ENCODE peak calls at places on chromosomes 13 and 19, in nine cellular contexts. One of them, this sample, is unnamed.

GRCh38 chr13:98923641-98924397 is 54.0 kb downstream of the DOCK9 start:
- DNase-seq in body of pancreas: no peak
- DNase-seq in SK-N-SH: no peak
- DNase-seq in adrenal gland: no peak
- DNase-seq in progenitor cell of endocrine pancreas: no peak
- DNase-seq in HFFc6: no peak
- DNase-seq in D721Med: no peak
- DNase-seq in transverse colon: no peak
- DNase-seq in upper lobe of left lung: no peak
- DNase-seq in this sample: no peak

GRCh38 chr19:39284032-39284431 is 12.2 kb upstream of the IFNL1 start:
- DNase-seq in SK-N-SH: no peak
- DNase-seq in upper lobe of left lung: no peak
- DNase-seq in progenitor cell of endocrine pancreas: no peak
- DNase-seq in D721Med: no peak
- DNase-seq in HFFc6: no peak
- DNase-seq in body of pancreas: no peak
- DNase-seq in adrenal gland: no peak
- DNase-seq in transverse colon: no peak
- DNase-seq in this sample: no peak

GRCh38 chr19:42199440-42200115 is 17.9 kb downstream of the DEDD2 start:
- DNase-seq in body of pancreas: no peak
- DNase-seq in SK-N-SH: no peak
- DNase-seq in adrenal gland: peak; percentile 30
- DNase-seq in D721Med: no peak
- DNase-seq in upper lobe of left lung: peak; percentile 87
- DNase-seq in progenitor cell of endocrine pancreas: no peak
- DNase-seq in transverse colon: peak; percentile 53
- DNase-seq in HFFc6: no peak
- DNase-seq in this sample: peak; percentile 37

GRCh38 chr19:40612831-40613668 is 11.9 kb downstream of the LTBP4 start:
- DNase-seq in SK-N-SH: peak; percentile 71
- DNase-seq in D721Med: peak; percentile 94
- DNase-seq in HFFc6: no peak
- DNase-seq in body of pancreas: no peak
- DNase-seq in progenitor cell of endocrine pancreas: no peak
- DNase-seq in transverse colon: peak; percentile 70
- DNase-seq in upper lobe of left lung: peak; percentile 87
- DNase-seq in adrenal gland: peak; percentile 59
- DNase-seq in this sample: peak; percentile 65

GRCh38 chr13:106095919-106096318 is 439.5 kb downstream of the EFNB2 start:
- DNase-seq in transverse colon: no peak
- DNase-seq in D721Med: no peak
- DNase-seq in progenitor cell of endocrine pancreas: no peak
- DNase-seq in HFFc6: no peak
- DNase-seq in adrenal gland: no peak
- DNase-seq in upper lobe of left lung: no peak
- DNase-seq in SK-N-SH: no peak
- DNase-seq in body of pancreas: no peak
- DNase-seq in this sample: no peak

GRCh38 chr13:44196186-44196751 is 177.4 kb upstream of the SERP2 start:
- DNase-seq in D721Med: no peak
- DNase-seq in progenitor cell of endocrine pancreas: no peak
- DNase-seq in upper lobe of left lung: no peak
- DNase-seq in HFFc6: no peak
- DNase-seq in body of pancreas: no peak
- DNase-seq in SK-N-SH: no peak
- DNase-seq in transverse colon: no peak
- DNase-seq in adrenal gland: no peak
- DNase-seq in this sample: no peak

GRCh38 chr13:79776538-79776937 is 295.6 kb downstream of the NDFIP2 start:
- DNase-seq in body of pancreas: no peak
- DNase-seq in adrenal gland: no peak
- DNase-seq in D721Med: no peak
- DNase-seq in SK-N-SH: no peak
- DNase-seq in transverse colon: peak; percentile 13
- DNase-seq in upper lobe of left lung: no peak
- DNase-seq in HFFc6: peak; percentile 24
- DNase-seq in progenitor cell of endocrine pancreas: no peak
- DNase-seq in this sample: no peak

GRCh38 chr13:76852991-76853390 is 33.2 kb downstream of the KCTD12 start:
- DNase-seq in body of pancreas: no peak
- DNase-seq in D721Med: no peak
- DNase-seq in adrenal gland: peak; percentile 19
- DNase-seq in SK-N-SH: no peak
- DNase-seq in progenitor cell of endocrine pancreas: no peak
- DNase-seq in HFFc6: peak; percentile 5
- DNase-seq in transverse colon: no peak
- DNase-seq in upper lobe of left lung: no peak
- DNase-seq in this sample: no peak

GRCh38 chr13:98544105-98544710 is 32.7 kb downstream of the STK24 start:
- DNase-seq in SK-N-SH: no peak
- DNase-seq in adrenal gland: no peak
- DNase-seq in progenitor cell of endocrine pancreas: no peak
- DNase-seq in upper lobe of left lung: no peak
- DNase-seq in transverse colon: no peak
- DNase-seq in D721Med: no peak
- DNase-seq in HFFc6: no peak
- DNase-seq in body of pancreas: no peak
- DNase-seq in this sample: no peak

GRCh38 chr19:12090807-12091206 is 26.3 kb downstream of the ZNF844 start:
- DNase-seq in body of pancreas: peak; percentile 63
- DNase-seq in D721Med: peak; percentile 69
- DNase-seq in SK-N-SH: peak; percentile 58
- DNase-seq in progenitor cell of endocrine pancreas: peak; percentile 30
- DNase-seq in adrenal gland: peak; percentile 64
- DNase-seq in transverse colon: peak; percentile 58
- DNase-seq in upper lobe of left lung: no peak
- DNase-seq in HFFc6: peak; percentile 35
- DNase-seq in this sample: peak; percentile 57

GRCh38 chr13:76723551-76724232 is 162.5 kb downstream of the KCTD12 start:
- DNase-seq in SK-N-SH: no peak
- DNase-seq in D721Med: no peak
- DNase-seq in HFFc6: peak; percentile 86
- DNase-seq in upper lobe of left lung: no peak
- DNase-seq in adrenal gland: peak; percentile 44
- DNase-seq in body of pancreas: no peak
- DNase-seq in transverse colon: peak; percentile 11
- DNase-seq in progenitor cell of endocrine pancreas: no peak
- DNase-seq in this sample: no peak

GRCh38 chr19:33052352-33052972 is 12.2 kb downstream of the RHPN2 start:
- DNase-seq in HFFc6: peak; percentile 28
- DNase-seq in upper lobe of left lung: no peak
- DNase-seq in progenitor cell of endocrine pancreas: no peak
- DNase-seq in body of pancreas: no peak
- DNase-seq in adrenal gland: no peak
- DNase-seq in SK-N-SH: no peak
- DNase-seq in transverse colon: peak; percentile 54
- DNase-seq in D721Med: no peak
- DNase-seq in this sample: no peak

GRCh38 chr13:93244918-93245280 is 18.3 kb downstream of the GPC6 start:
- DNase-seq in SK-N-SH: no peak
- DNase-seq in upper lobe of left lung: no peak
- DNase-seq in body of pancreas: no peak
- DNase-seq in adrenal gland: no peak
- DNase-seq in D721Med: no peak
- DNase-seq in progenitor cell of endocrine pancreas: no peak
- DNase-seq in HFFc6: peak; percentile 53
- DNase-seq in transverse colon: no peak
- DNase-seq in this sample: no peak

GRCh38 chr19:23460656-23461055 is 65.4 kb upstream of the ZNF91 start:
- DNase-seq in SK-N-SH: no peak
- DNase-seq in body of pancreas: no peak
- DNase-seq in progenitor cell of endocrine pancreas: no peak
- DNase-seq in D721Med: no peak
- DNase-seq in HFFc6: no peak
- DNase-seq in upper lobe of left lung: no peak
- DNase-seq in transverse colon: no peak
- DNase-seq in adrenal gland: no peak
- DNase-seq in this sample: no peak

GRCh38 chr19:23461120-23461519 is 65.8 kb upstream of the ZNF91 start:
- DNase-seq in body of pancreas: no peak
- DNase-seq in SK-N-SH: no peak
- DNase-seq in upper lobe of left lung: no peak
- DNase-seq in transverse colon: no peak
- DNase-seq in progenitor cell of endocrine pancreas: no peak
- DNase-seq in D721Med: no peak
- DNase-seq in adrenal gland: no peak
- DNase-seq in HFFc6: no peak
- DNase-seq in this sample: no peak
- TF ChIP-seq CTCF in body of pancreas: no peak
- TF ChIP-seq CTCF in SK-N-SH: no peak
- TF ChIP-seq CTCF in upper lobe of left lung: no peak
- TF ChIP-seq CTCF in transverse colon: no peak
- TF ChIP-seq CTCF in progenitor cell of endocrine pancreas: no peak
- TF ChIP-seq CTCF in D721Med: no peak
- TF ChIP-seq CTCF in adrenal gland: no peak
- TF ChIP-seq CTCF in HFFc6: no peak
- TF ChIP-seq CTCF in this sample: no peak

DNA sequence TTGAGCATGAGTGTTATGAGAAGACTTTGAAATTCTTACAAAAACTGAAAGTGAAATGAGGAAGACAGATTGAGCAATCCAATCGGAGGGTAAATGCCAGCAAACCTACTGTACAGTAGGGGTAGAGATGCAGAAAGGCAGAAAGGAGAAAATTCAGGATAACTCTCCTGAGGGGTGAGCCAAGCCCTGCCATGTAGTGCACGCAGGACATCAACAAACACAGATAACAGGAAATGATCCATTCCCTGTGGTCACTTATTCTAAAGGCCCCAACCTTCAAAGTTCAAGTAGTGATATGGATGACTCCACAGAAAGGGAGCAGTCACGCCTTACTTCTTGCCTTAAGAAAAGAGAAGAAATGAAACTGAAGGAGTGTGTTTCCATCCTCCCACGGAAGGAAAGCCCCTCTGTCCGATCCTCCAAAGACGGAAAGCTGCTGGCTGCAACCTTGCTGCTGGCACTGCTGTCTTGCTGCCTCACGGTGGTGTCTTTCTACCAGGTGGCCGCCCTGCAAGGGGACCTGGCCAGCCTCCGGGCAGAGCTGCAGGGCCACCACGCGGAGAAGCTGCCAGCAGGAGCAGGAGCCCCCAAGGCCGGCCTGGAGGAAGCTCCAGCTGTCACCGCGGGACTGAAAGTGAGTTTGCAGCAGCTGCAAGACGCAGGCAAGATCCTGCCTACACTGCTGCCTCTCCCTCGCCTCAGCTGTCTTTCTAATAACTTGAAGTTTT is at the start of gene TNFSF13B:
- DNase-seq in HFFc6: no peak
- DNase-seq in transverse colon: peak; percentile 57
- DNase-seq in upper lobe of left lung: peak; percentile 84
- DNase-seq in body of pancreas: peak; percentile 51
- DNase-seq in adrenal gland: peak; percentile 75
- DNase-seq in SK-N-SH: peak; percentile 15
- DNase-seq in progenitor cell of endocrine pancreas: peak; percentile 13
- DNase-seq in D721Med: no peak
- DNase-seq in this sample: peak; percentile 28
- TF ChIP-seq CTCF in HFFc6: no peak
- TF ChIP-seq CTCF in transverse colon: no peak
- TF ChIP-seq CTCF in upper lobe of left lung: no peak
- TF ChIP-seq CTCF in body of pancreas: peak; percentile 15
- TF ChIP-seq CTCF in adrenal gland: no peak
- TF ChIP-seq CTCF in SK-N-SH: no peak
- TF ChIP-seq CTCF in progenitor cell of endocrine pancreas: peak; percentile 14
- TF ChIP-seq CTCF in D721Med: no peak
- TF ChIP-seq CTCF in this sample: no peak

GRCh38 chr19:6710273-6711077 is 10.0 kb downstream of the C3 start:
- DNase-seq in transverse colon: no peak
- DNase-seq in SK-N-SH: no peak
- DNase-seq in progenitor cell of endocrine pancreas: no peak
- DNase-seq in adrenal gland: no peak
- DNase-seq in HFFc6: no peak
- DNase-seq in body of pancreas: no peak
- DNase-seq in upper lobe of left lung: no peak
- DNase-seq in D721Med: no peak
- DNase-seq in this sample: no peak
- TF ChIP-seq CTCF in transverse colon: no peak
- TF ChIP-seq CTCF in SK-N-SH: no peak
- TF ChIP-seq CTCF in progenitor cell of endocrine pancreas: peak; percentile 47
- TF ChIP-seq CTCF in adrenal gland: no peak
- TF ChIP-seq CTCF in HFFc6: peak; percentile 30
- TF ChIP-seq CTCF in body of pancreas: no peak
- TF ChIP-seq CTCF in upper lobe of left lung: peak; percentile 18
- TF ChIP-seq CTCF in D721Med: peak; percentile 29
- TF ChIP-seq CTCF in this sample: no peak

GRCh38 chr19:34276614-34277013 is 22.3 kb downstream of the GARRE1 start:
- DNase-seq in body of pancreas: peak; percentile 23
- DNase-seq in SK-N-SH: no peak
- DNase-seq in upper lobe of left lung: no peak
- DNase-seq in HFFc6: no peak
- DNase-seq in transverse colon: no peak
- DNase-seq in progenitor cell of endocrine pancreas: no peak
- DNase-seq in adrenal gland: no peak
- DNase-seq in D721Med: no peak
- DNase-seq in this sample: no peak

GRCh38 chr19:34274827-34275625 is 20.7 kb downstream of the GARRE1 start:
- DNase-seq in SK-N-SH: no peak
- DNase-seq in adrenal gland: no peak
- DNase-seq in body of pancreas: no peak
- DNase-seq in progenitor cell of endocrine pancreas: no peak
- DNase-seq in transverse colon: no peak
- DNase-seq in D721Med: no peak
- DNase-seq in upper lobe of left lung: no peak
- DNase-seq in HFFc6: peak; percentile 93
- DNase-seq in this sample: no peak

GRCh38 chr19:34273121-34273845 is 18.9 kb downstream of the GARRE1 start:
- DNase-seq in body of pancreas: no peak
- DNase-seq in D721Med: no peak
- DNase-seq in upper lobe of left lung: no peak
- DNase-seq in adrenal gland: no peak
- DNase-seq in SK-N-SH: no peak
- DNase-seq in progenitor cell of endocrine pancreas: no peak
- DNase-seq in HFFc6: no peak
- DNase-seq in transverse colon: no peak
- DNase-seq in this sample: no peak

GRCh38 chr19:34275705-34276104 is 21.4 kb downstream of the GARRE1 start:
- DNase-seq in transverse colon: no peak
- DNase-seq in progenitor cell of endocrine pancreas: no peak
- DNase-seq in D721Med: no peak
- DNase-seq in HFFc6: no peak
- DNase-seq in adrenal gland: no peak
- DNase-seq in SK-N-SH: no peak
- DNase-seq in upper lobe of left lung: no peak
- DNase-seq in body of pancreas: no peak
- DNase-seq in this sample: no peak

DNA sequence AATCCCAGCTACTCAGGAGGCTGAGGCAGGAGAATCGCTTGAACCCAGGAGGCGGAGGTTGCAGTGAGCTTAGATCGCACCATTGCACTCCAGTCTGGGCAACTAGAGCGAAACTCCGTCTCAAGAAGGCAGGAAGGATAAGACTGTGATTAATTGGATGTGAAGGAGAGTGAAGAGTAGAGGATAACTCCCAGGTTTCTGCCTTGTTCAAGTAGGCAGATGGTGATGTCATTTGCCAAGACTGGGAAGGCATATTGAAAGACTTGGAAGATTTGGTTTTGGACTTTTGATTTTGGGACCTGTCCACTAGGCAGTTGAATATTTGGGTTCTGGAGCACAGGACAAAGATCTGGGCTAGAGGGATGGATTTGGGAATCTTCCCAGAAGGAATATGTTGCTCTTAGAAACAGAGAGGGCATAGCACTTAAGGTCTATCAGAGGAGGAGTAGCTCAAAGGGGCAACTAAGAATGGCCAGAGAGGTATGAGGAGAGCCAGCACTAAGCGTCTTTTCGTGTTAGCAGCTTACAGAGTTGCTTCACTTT is 20.0 kb downstream of the GARRE1 start:
- DNase-seq in progenitor cell of endocrine pancreas: no peak
- DNase-seq in body of pancreas: no peak
- DNase-seq in transverse colon: no peak
- DNase-seq in D721Med: no peak
- DNase-seq in HFFc6: peak; percentile 13
- DNase-seq in upper lobe of left lung: no peak
- DNase-seq in adrenal gland: no peak
- DNase-seq in SK-N-SH: no peak
- DNase-seq in this sample: no peak
- TF ChIP-seq CTCF in progenitor cell of endocrine pancreas: no peak
- TF ChIP-seq CTCF in body of pancreas: no peak
- TF ChIP-seq CTCF in transverse colon: no peak
- TF ChIP-seq CTCF in D721Med: no peak
- TF ChIP-seq CTCF in HFFc6: no peak
- TF ChIP-seq CTCF in upper lobe of left lung: no peak
- TF ChIP-seq CTCF in adrenal gland: no peak
- TF ChIP-seq CTCF in SK-N-SH: peak; percentile 25
- TF ChIP-seq CTCF in this sample: no peak

This sample was measured in natural killer cell.